ENCODE peak calls at places on chromosome 18, in four cellular contexts. One of them, this sample, is unnamed. For H3K4me1, the result is how much of the 10 kb centered on the place peaks cover.

GRCh38 chr18:64037812-64038414 is 68.0 kb downstream of the SERPINB8 start:
- DNase-seq in lower lobe of right lung: no peak
- DNase-seq in mammary epithelial cell: peak
- DNase-seq in tibial artery: no peak
- DNase-seq in this sample: no peak

GRCh38 chr18:40935423-40935822 is 1019.6 kb upstream of the PIK3C3 start:
- DNase-seq in lower lobe of right lung: no peak
- DNase-seq in mammary epithelial cell: peak
- DNase-seq in tibial artery: no peak
- DNase-seq in this sample: no peak

GRCh38 chr18:68519341-68519740 is 195.6 kb downstream of the TMX3 start:
- DNase-seq in lower lobe of right lung: no peak
- DNase-seq in mammary epithelial cell: no peak
- DNase-seq in tibial artery: no peak
- DNase-seq in this sample: no peak

GRCh38 chr18:55868909-55869308 is 280.9 kb upstream of the TCF4 start:
- DNase-seq in lower lobe of right lung: no peak
- DNase-seq in mammary epithelial cell: peak
- DNase-seq in tibial artery: no peak
- DNase-seq in this sample: no peak

GRCh38 chr18:2971741-2972552 is 41.0 kb downstream of the LPIN2 start:
- DNase-seq in lower lobe of right lung: peak
- DNase-seq in mammary epithelial cell: no peak
- DNase-seq in tibial artery: peak
- DNase-seq in this sample: no peak

GRCh38 chr18:2894131-2894840 is 47.5 kb downstream of the EMILIN2 start:
- DNase-seq in lower lobe of right lung: no peak
- DNase-seq in mammary epithelial cell: no peak
- DNase-seq in tibial artery: no peak
- DNase-seq in this sample: no peak

GRCh38 chr18:44805176-44805575 is 124.5 kb downstream of the SETBP1 start:
- DNase-seq in lower lobe of right lung: no peak
- DNase-seq in mammary epithelial cell: no peak
- DNase-seq in tibial artery: no peak
- DNase-seq in this sample: no peak

GRCh38 chr18:40423291-40423690 is 1531.7 kb upstream of the PIK3C3 start:
- DNase-seq in lower lobe of right lung: no peak
- DNase-seq in mammary epithelial cell: no peak
- DNase-seq in tibial artery: no peak
- DNase-seq in this sample: no peak

GRCh38 chr18:76256897-76257500 is 238.0 kb downstream of the ZNF516 start:
- DNase-seq in lower lobe of right lung: no peak
- DNase-seq in mammary epithelial cell: peak
- DNase-seq in tibial artery: no peak
- DNase-seq in this sample: no peak

GRCh38 chr18:10842821-10843220 is 306.5 kb downstream of the PIEZO2 start:
- DNase-seq in lower lobe of right lung: no peak
- DNase-seq in mammary epithelial cell: no peak
- DNase-seq in tibial artery: no peak
- DNase-seq in this sample: no peak

GRCh38 chr18:22682720-22683119 is 250.4 kb upstream of the RBBP8 start:
- DNase-seq in lower lobe of right lung: no peak
- DNase-seq in mammary epithelial cell: no peak
- DNase-seq in tibial artery: no peak
- DNase-seq in this sample: no peak
- H3K4me1 ChIP-seq in lower lobe of right lung: under half
- H3K4me1 ChIP-seq in mammary epithelial cell: under half
- H3K4me1 ChIP-seq in tibial artery: under half
- H3K4me1 ChIP-seq in this sample: under half

DNA sequence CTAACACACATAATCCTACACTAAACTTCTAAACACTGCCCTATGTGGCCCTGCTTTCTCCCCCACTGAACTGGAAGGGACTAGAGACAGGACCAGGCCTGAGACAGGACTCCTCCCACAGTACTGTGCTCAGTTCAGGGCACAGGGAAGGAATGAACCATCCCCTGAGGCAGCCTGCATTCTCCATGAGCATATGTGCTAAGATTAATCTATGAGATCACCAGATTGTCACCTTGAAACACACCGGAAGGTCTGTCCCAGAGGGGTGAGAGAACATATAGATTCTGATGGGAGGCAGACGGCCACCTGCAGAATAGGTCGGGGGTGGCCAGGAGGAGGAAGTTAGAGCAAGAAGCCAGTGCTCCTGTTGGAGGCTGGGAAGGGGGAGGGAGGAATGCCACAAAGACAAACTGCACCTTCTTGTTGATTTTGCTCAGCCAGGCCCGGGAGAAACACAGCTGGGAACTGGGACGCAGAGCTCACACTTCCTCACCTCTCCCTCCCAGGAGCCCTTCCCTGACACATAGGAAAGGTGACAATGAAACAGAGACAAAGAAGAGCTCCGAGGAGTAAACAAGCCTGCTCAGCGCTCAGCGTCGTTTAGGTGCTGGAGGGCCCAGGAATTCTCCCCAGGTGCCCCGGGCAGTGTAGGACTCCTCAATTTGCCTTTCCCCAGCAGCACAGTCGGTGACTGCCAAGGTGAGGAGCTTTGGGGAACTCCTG is 52.1 kb downstream of the ZBTB7C start:
- DNase-seq in lower lobe of right lung: no peak
- DNase-seq in mammary epithelial cell: no peak
- DNase-seq in tibial artery: no peak
- DNase-seq in this sample: no peak
- H3K4me3 ChIP-seq in lower lobe of right lung: no peak
- H3K4me3 ChIP-seq in mammary epithelial cell: no peak
- H3K4me3 ChIP-seq in tibial artery: no peak
- H3K4me3 ChIP-seq in this sample: no peak

GRCh38 chr18:8720141-8720540 is 14.8 kb downstream of the MTCL1 start:
- DNase-seq in lower lobe of right lung: no peak
- DNase-seq in mammary epithelial cell: no peak
- DNase-seq in tibial artery: no peak
- DNase-seq in this sample: no peak
- H3K4me1 ChIP-seq in lower lobe of right lung: under half
- H3K4me1 ChIP-seq in mammary epithelial cell: under half
- H3K4me1 ChIP-seq in tibial artery: under half
- H3K4me1 ChIP-seq in this sample: under half

DNA sequence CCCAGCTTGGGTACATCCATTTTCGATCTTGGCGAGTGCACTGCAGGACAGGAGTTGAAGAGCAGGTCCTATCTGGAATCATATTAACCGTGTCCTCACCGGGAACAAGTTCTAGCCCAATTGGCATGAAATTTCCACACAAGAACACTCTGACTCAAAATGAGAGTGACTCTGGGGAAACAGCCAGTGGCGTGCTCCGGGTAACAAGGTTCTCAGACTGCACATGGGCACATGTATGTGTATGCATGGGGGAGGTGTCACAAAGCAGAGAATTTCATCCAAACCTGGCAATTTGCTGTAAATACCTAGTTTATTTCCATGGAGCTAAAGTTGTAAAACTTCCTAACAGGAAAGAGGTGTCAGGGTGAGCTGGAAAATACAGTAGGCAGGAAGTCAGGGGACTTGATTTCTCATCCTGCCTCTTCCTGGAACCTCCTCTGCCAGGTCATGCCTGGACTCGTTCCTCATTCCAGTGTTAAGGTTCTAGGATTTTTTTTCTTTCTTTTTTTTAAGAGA is 1.7 kb downstream of the TUBB6 start:
- DNase-seq in lower lobe of right lung: no peak
- DNase-seq in mammary epithelial cell: peak
- DNase-seq in tibial artery: no peak
- DNase-seq in this sample: no peak
- H3K4me3 ChIP-seq in lower lobe of right lung: peak
- H3K4me3 ChIP-seq in mammary epithelial cell: peak
- H3K4me3 ChIP-seq in tibial artery: peak
- H3K4me3 ChIP-seq in this sample: peak

DNA sequence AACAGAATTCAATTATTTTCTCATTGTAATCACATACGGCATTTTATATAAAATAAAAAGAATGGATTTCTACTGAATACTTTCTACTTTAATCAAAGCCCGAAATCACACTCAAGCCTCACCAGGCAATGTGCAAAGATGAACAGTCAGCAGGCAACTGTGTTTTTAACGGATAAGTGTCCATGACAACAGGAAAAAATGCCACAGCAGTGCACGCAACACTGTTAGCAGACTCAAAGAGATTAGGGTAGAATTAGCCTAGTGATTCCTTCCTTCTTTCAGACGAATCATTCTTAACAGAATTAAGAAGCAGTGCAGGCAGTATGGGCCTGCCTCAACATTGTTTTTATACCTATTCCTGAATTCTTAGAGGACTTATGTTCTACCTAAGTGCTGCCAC is 135.6 kb downstream of the CDH2 start:
- DNase-seq in lower lobe of right lung: no peak
- DNase-seq in mammary epithelial cell: no peak
- DNase-seq in tibial artery: no peak
- DNase-seq in this sample: no peak
- H3K4me1 ChIP-seq in lower lobe of right lung: under half
- H3K4me1 ChIP-seq in mammary epithelial cell: under half
- H3K4me1 ChIP-seq in tibial artery: under half
- H3K4me1 ChIP-seq in this sample: under half